ENCODE peak calls at places on chromosomes 1 and 21, in eight cellular contexts. One of them, this sample, is unnamed.

GRCh38 chr21:43269461-43269860 is 100.7 kb downstream of the CRYAA start:
- DNase-seq in kidney glomerular epithelial cell: no peak
- DNase-seq in kidney tubule cell: no peak
- DNase-seq in heart right ventricle: no peak
- DNase-seq in Right ventricle myocardium superior: peak
- DNase-seq in HuH-7.5: no peak
- DNase-seq in NCI-H345: no peak
- DNase-seq in mesendoderm: peak
- DNase-seq in this sample: no peak

GRCh38 chr1:210697185-210697584 is 368.5 kb downstream of the HHAT start:
- DNase-seq in kidney glomerular epithelial cell: no peak
- DNase-seq in HuH-7.5: no peak
- DNase-seq in NCI-H345: no peak
- DNase-seq in mesendoderm: peak
- DNase-seq in Right ventricle myocardium superior: no peak
- DNase-seq in kidney tubule cell: no peak
- DNase-seq in heart right ventricle: no peak
- DNase-seq in this sample: no peak

GRCh38 chr1:160256396-160257046 is 5.8 kb downstream of the DCAF8 start:
- DNase-seq in HuH-7.5: no peak
- DNase-seq in heart right ventricle: no peak
- DNase-seq in Right ventricle myocardium superior: no peak
- DNase-seq in kidney tubule cell: peak
- DNase-seq in mesendoderm: no peak
- DNase-seq in kidney glomerular epithelial cell: peak
- DNase-seq in NCI-H345: no peak
- DNase-seq in this sample: no peak

GRCh38 chr1:63797056-63797726 is 23.4 kb downstream of the ROR1 start:
- DNase-seq in kidney tubule cell: peak
- DNase-seq in Right ventricle myocardium superior: no peak
- DNase-seq in kidney glomerular epithelial cell: no peak
- DNase-seq in heart right ventricle: no peak
- DNase-seq in mesendoderm: no peak
- DNase-seq in HuH-7.5: no peak
- DNase-seq in NCI-H345: no peak
- DNase-seq in this sample: peak

GRCh38 chr1:165507570-165507969 is 36.2 kb upstream of the LRRC52 start:
- DNase-seq in kidney glomerular epithelial cell: no peak
- DNase-seq in Right ventricle myocardium superior: no peak
- DNase-seq in kidney tubule cell: no peak
- DNase-seq in mesendoderm: no peak
- DNase-seq in HuH-7.5: no peak
- DNase-seq in NCI-H345: no peak
- DNase-seq in heart right ventricle: no peak
- DNase-seq in this sample: no peak

GRCh38 chr1:60255565-60255964 is 182.0 kb upstream of the C1orf87 start:
- DNase-seq in heart right ventricle: no peak
- DNase-seq in mesendoderm: no peak
- DNase-seq in NCI-H345: no peak
- DNase-seq in HuH-7.5: no peak
- DNase-seq in kidney glomerular epithelial cell: no peak
- DNase-seq in kidney tubule cell: peak
- DNase-seq in Right ventricle myocardium superior: no peak
- DNase-seq in this sample: peak

GRCh38 chr1:90357980-90358379 is 359.1 kb downstream of the BARHL2 start:
- DNase-seq in kidney glomerular epithelial cell: no peak
- DNase-seq in heart right ventricle: no peak
- DNase-seq in HuH-7.5: no peak
- DNase-seq in mesendoderm: no peak
- DNase-seq in kidney tubule cell: peak
- DNase-seq in NCI-H345: no peak
- DNase-seq in Right ventricle myocardium superior: no peak
- DNase-seq in this sample: no peak

GRCh38 chr1:162019006-162019405 is 4.7 kb downstream of the OLFML2B start:
- DNase-seq in kidney glomerular epithelial cell: peak
- DNase-seq in NCI-H345: peak
- DNase-seq in kidney tubule cell: peak
- DNase-seq in HuH-7.5: no peak
- DNase-seq in mesendoderm: no peak
- DNase-seq in Right ventricle myocardium superior: no peak
- DNase-seq in heart right ventricle: no peak
- DNase-seq in this sample: peak

GRCh38 chr1:187070076-187070475 is 241.3 kb downstream of the PLA2G4A start:
- DNase-seq in mesendoderm: peak
- DNase-seq in Right ventricle myocardium superior: no peak
- DNase-seq in NCI-H345: peak
- DNase-seq in kidney tubule cell: peak
- DNase-seq in HuH-7.5: no peak
- DNase-seq in heart right ventricle: no peak
- DNase-seq in kidney glomerular epithelial cell: no peak
- DNase-seq in this sample: peak

GRCh38 chr1:200857804-200858203 is 15.0 kb upstream of the GPR25 start:
- DNase-seq in NCI-H345: no peak
- DNase-seq in kidney tubule cell: no peak
- DNase-seq in mesendoderm: no peak
- DNase-seq in heart right ventricle: no peak
- DNase-seq in kidney glomerular epithelial cell: no peak
- DNase-seq in HuH-7.5: no peak
- DNase-seq in Right ventricle myocardium superior: no peak
- DNase-seq in this sample: no peak

GRCh38 chr21:44571844-44572782 is 1.4 kb upstream of the KRTAP10-4 start:
- DNase-seq in mesendoderm: no peak
- DNase-seq in NCI-H345: no peak
- DNase-seq in HuH-7.5: no peak
- DNase-seq in Right ventricle myocardium superior: no peak
- DNase-seq in kidney tubule cell: no peak
- DNase-seq in kidney glomerular epithelial cell: no peak
- DNase-seq in heart right ventricle: no peak
- DNase-seq in this sample: no peak

GRCh38 chr1:230901711-230902110 is 33.4 kb upstream of the C1orf198 start:
- DNase-seq in heart right ventricle: no peak
- DNase-seq in Right ventricle myocardium superior: no peak
- DNase-seq in kidney tubule cell: no peak
- DNase-seq in mesendoderm: no peak
- DNase-seq in kidney glomerular epithelial cell: no peak
- DNase-seq in NCI-H345: no peak
- DNase-seq in HuH-7.5: no peak
- DNase-seq in this sample: no peak

GRCh38 chr1:205279986-205280385 is 41.6 kb downstream of the NUAK2 start:
- DNase-seq in kidney tubule cell: peak
- DNase-seq in NCI-H345: no peak
- DNase-seq in heart right ventricle: no peak
- DNase-seq in HuH-7.5: no peak
- DNase-seq in Right ventricle myocardium superior: no peak
- DNase-seq in mesendoderm: no peak
- DNase-seq in kidney glomerular epithelial cell: no peak
- DNase-seq in this sample: peak

GRCh38 chr21:46050651-46051378 is 47.1 kb upstream of the COL6A2 start:
- DNase-seq in heart right ventricle: no peak
- DNase-seq in mesendoderm: no peak
- DNase-seq in HuH-7.5: no peak
- DNase-seq in kidney glomerular epithelial cell: no peak
- DNase-seq in kidney tubule cell: no peak
- DNase-seq in NCI-H345: no peak
- DNase-seq in Right ventricle myocardium superior: no peak
- DNase-seq in this sample: no peak

GRCh38 chr1:89699451-89699986 is 66.6 kb downstream of the LRRC8C start:
- DNase-seq in heart right ventricle: no peak
- DNase-seq in kidney tubule cell: no peak
- DNase-seq in Right ventricle myocardium superior: no peak
- DNase-seq in NCI-H345: no peak
- DNase-seq in kidney glomerular epithelial cell: no peak
- DNase-seq in HuH-7.5: no peak
- DNase-seq in mesendoderm: no peak
- DNase-seq in this sample: no peak

GRCh38 chr1:236877661-236878060 is 82.6 kb downstream of the MTR start:
- DNase-seq in NCI-H345: no peak
- DNase-seq in mesendoderm: no peak
- DNase-seq in heart right ventricle: no peak
- DNase-seq in Right ventricle myocardium superior: no peak
- DNase-seq in HuH-7.5: no peak
- DNase-seq in kidney glomerular epithelial cell: no peak
- DNase-seq in kidney tubule cell: no peak
- DNase-seq in this sample: no peak

GRCh38 chr1:10607228-10607627 is 132.5 kb downstream of the PEX14 start:
- DNase-seq in heart right ventricle: no peak
- DNase-seq in kidney glomerular epithelial cell: no peak
- DNase-seq in kidney tubule cell: no peak
- DNase-seq in NCI-H345: no peak
- DNase-seq in mesendoderm: no peak
- DNase-seq in HuH-7.5: no peak
- DNase-seq in Right ventricle myocardium superior: no peak
- DNase-seq in this sample: no peak

GRCh38 chr1:10962483-10962882 is 50.0 kb upstream of the TARDBP start:
- DNase-seq in heart right ventricle: no peak
- DNase-seq in HuH-7.5: no peak
- DNase-seq in kidney tubule cell: no peak
- DNase-seq in Right ventricle myocardium superior: no peak
- DNase-seq in mesendoderm: no peak
- DNase-seq in NCI-H345: peak
- DNase-seq in kidney glomerular epithelial cell: peak
- DNase-seq in this sample: no peak

GRCh38 chr1:112328600-112328999 is 67.4 kb upstream of the CTTNBP2NL start:
- DNase-seq in heart right ventricle: no peak
- DNase-seq in NCI-H345: no peak
- DNase-seq in kidney glomerular epithelial cell: no peak
- DNase-seq in HuH-7.5: no peak
- DNase-seq in mesendoderm: no peak
- DNase-seq in kidney tubule cell: no peak
- DNase-seq in Right ventricle myocardium superior: no peak
- DNase-seq in this sample: no peak

GRCh38 chr1:214146523-214146922 is 134.4 kb upstream of the SMYD2 start:
- DNase-seq in NCI-H345: no peak
- DNase-seq in HuH-7.5: no peak
- DNase-seq in mesendoderm: peak
- DNase-seq in Right ventricle myocardium superior: no peak
- DNase-seq in heart right ventricle: no peak
- DNase-seq in kidney glomerular epithelial cell: no peak
- DNase-seq in kidney tubule cell: peak
- DNase-seq in this sample: no peak

GRCh38 chr1:33866286-33866685 is 2.4 kb downstream of the HMGB4 start:
- DNase-seq in HuH-7.5: no peak
- DNase-seq in kidney tubule cell: peak
- DNase-seq in kidney glomerular epithelial cell: peak
- DNase-seq in Right ventricle myocardium superior: no peak
- DNase-seq in heart right ventricle: no peak
- DNase-seq in NCI-H345: no peak
- DNase-seq in mesendoderm: no peak
- DNase-seq in this sample: no peak

GRCh38 chr1:89890085-89890754 is 69.4 kb downstream of the LRRC8D start:
- DNase-seq in HuH-7.5: no peak
- DNase-seq in kidney tubule cell: peak
- DNase-seq in NCI-H345: no peak
- DNase-seq in kidney glomerular epithelial cell: no peak
- DNase-seq in mesendoderm: peak
- DNase-seq in Right ventricle myocardium superior: peak
- DNase-seq in heart right ventricle: no peak
- DNase-seq in this sample: no peak

GRCh38 chr1:240122639-240123604 is 31.2 kb downstream of the FMN2 start:
- DNase-seq in kidney tubule cell: peak
- DNase-seq in heart right ventricle: no peak
- DNase-seq in HuH-7.5: no peak
- DNase-seq in mesendoderm: peak
- DNase-seq in NCI-H345: peak
- DNase-seq in Right ventricle myocardium superior: no peak
- DNase-seq in kidney glomerular epithelial cell: peak
- DNase-seq in this sample: no peak

This sample was measured in RCC 7860.